ENCODE peak calls at places on chromosomes 13 and 19, in five cellular contexts. P is GM13976, O is fibroblast of villous mesenchyme, X is H1, F is keratinocyte. N is an unnamed sample.

GRCh38 chr19:38433268-38433733 is at the start of gene RYR1:
- DNase-seq in P (peak; percentile 91), O (peak; percentile 11), X (peak; percentile 94), F (no peak), N (peak; percentile 73)

GRCh38 chr19:22607653-22608430 is 26.3 kb upstream of the ZNF492 start:
- DNase-seq in O (no peak), X (no peak), F (no peak), P (no peak), N (no peak)

GRCh38 chr13:110014719-110015118 is 228.3 kb upstream of the IRS2 start:
- DNase-seq in O (peak; percentile 74), F (no peak), X (no peak), P (no peak), N (no peak)

GRCh38 chr19:35124098-35125060 is 8.8 kb downstream of the FXYD3 start:
- DNase-seq in F (peak; percentile 75), O (peak; percentile 88), X (no peak), P (peak; percentile 96), N (peak; percentile 85)

GRCh38 chr19:54574051-54574450 is 461 bp downstream of the LILRA2 start:
- DNase-seq in P (no peak), O (no peak), F (no peak), X (no peak), N (no peak)

GRCh38 chr13:28609381-28609780 is 49.5 kb upstream of the POMP start:
- DNase-seq in X (no peak), F (no peak), O (peak; percentile 91), P (no peak), N (no peak)

GRCh38 chr19:12867120-12868099 is 13.8 kb downstream of the DNASE2 start:
- DNase-seq in O (peak; percentile 52), F (no peak), X (peak; percentile 96), P (peak; percentile 97), N (peak; percentile 84)

GRCh38 chr19:6238256-6238642 is 41.5 kb downstream of the MLLT1 start:
- DNase-seq in X (no peak), O (no peak), F (no peak), P (no peak), N (peak; percentile 28)

GRCh38 chr13:110336681-110337080 is 29.6 kb downstream of the COL4A2 start:
- DNase-seq in X (no peak), O (peak; percentile 84), F (no peak), P (no peak), N (no peak)

GRCh38 chr13:20431687-20432384 is 93.8 kb downstream of the CRYL1 start:
- DNase-seq in X (no peak), P (no peak), F (no peak), O (no peak), N (no peak)

GRCh38 chr19:6528544-6529121 is 2.2 kb upstream of the TNFSF9 start:
- DNase-seq in P (peak; percentile 59), X (no peak), O (no peak), F (no peak), N (no peak)

GRCh38 chr19:47561440-47562045 is 11.4 kb downstream of the ZNF541 start:
- DNase-seq in X (no peak), F (no peak), P (no peak), O (no peak), N (no peak)

GRCh38 chr13:93690139-93690538 is 463.5 kb downstream of the GPC6 start:
- DNase-seq in O (peak; percentile 55), F (no peak), P (no peak), X (no peak), N (no peak)

GRCh38 chr13:110423689-110424302 is 116.7 kb downstream of the COL4A2 start:
- DNase-seq in O (no peak), F (no peak), X (no peak), P (no peak), N (no peak)

GRCh38 chr19:18099623-18099995 is 2.0 kb downstream of the MAST3 start:
- DNase-seq in P (no peak), O (no peak), X (no peak), F (no peak), N (no peak)

GRCh38 chr19:8079988-8080387 is 27.4 kb downstream of the CCL25 start:
- DNase-seq in F (no peak), O (no peak), P (no peak), X (no peak), N (no peak)

GRCh38 chr19:40721140-40721486 is 4.2 kb downstream of the ITPKC start:
- DNase-seq in F (no peak), P (no peak), X (no peak), O (peak; percentile 18), N (no peak)

GRCh38 chr13:44306401-44307192 is 67.0 kb upstream of the SERP2 start:
- DNase-seq in X (peak; percentile 57), O (peak; percentile 93), P (no peak), F (no peak), N (no peak)

GRCh38 chr13:72890546-72890945 is 108.6 kb downstream of the PIBF1 start:
- DNase-seq in X (no peak), P (no peak), F (no peak), O (no peak), N (no peak)

GRCh38 chr19:10009714-10010224 is 535 bp downstream of the COL5A3 start:
- DNase-seq in O (peak; percentile 6), X (no peak), F (no peak), P (no peak), N (no peak)

GRCh38 chr13:111559612-111560423 is 239.4 kb downstream of the TEX29 start:
- DNase-seq in P (no peak), O (no peak), X (no peak), F (no peak), N (peak; percentile 2)

GRCh38 chr13:31052478-31052877 is 109.2 kb downstream of the HSPH1 start:
- DNase-seq in P (no peak), O (no peak), F (no peak), X (no peak), N (no peak)

GRCh38 chr19:58033741-58034475 is at the start of gene ZSCAN1:
- DNase-seq in O (peak; percentile 68), F (no peak), P (no peak), X (peak; percentile 96), N (peak; percentile 65)

GRCh38 chr19:5458420-5458819 is 3.2 kb downstream of the ZNRF4 start:
- DNase-seq in O (no peak), P (no peak), F (no peak), X (no peak), N (no peak)

GRCh38 chr19:7013678-7014077 is 7.6 kb downstream of the MBD3L2B start:
- DNase-seq in P (peak; percentile 45), O (no peak), X (no peak), F (no peak), N (peak; percentile 40)

GRCh38 chr13:43763143-43763759 is 23.5 kb downstream of the ENOX1 start:
- DNase-seq in F (no peak), O (no peak), X (no peak), P (no peak), N (no peak)

GRCh38 chr13:110416131-110416584 is 109.1 kb downstream of the COL4A2 start:
- DNase-seq in F (no peak), O (peak; percentile 85), P (no peak), X (no peak), N (no peak)

GRCh38 chr19:27876489-27876888 is 1336.5 kb downstream of the UQCRFS1 start:
- DNase-seq in X (no peak), P (no peak), F (no peak), O (no peak), N (no peak)

GRCh38 chr19:56987184-56987583 is 132.6 kb upstream of the USP29 start:
- DNase-seq in F (no peak), P (no peak), O (no peak), X (no peak), N (no peak)

GRCh38 chr19:56988271-56988670 is 131.5 kb upstream of the USP29 start:
- DNase-seq in O (no peak), P (no peak), F (no peak), X (no peak), N (no peak)

GRCh38 chr19:56983148-56983547 is 136.6 kb upstream of the USP29 start:
- DNase-seq in O (no peak), F (no peak), P (no peak), X (no peak), N (no peak)

GRCh38 chr19:56980864-56981263 is 138.9 kb upstream of the USP29 start:
- DNase-seq in P (no peak), X (no peak), F (no peak), O (no peak), N (no peak)

GRCh38 chr19:56983804-56984203 is 136.0 kb upstream of the USP29 start:
- DNase-seq in F (no peak), X (no peak), O (no peak), P (no peak), N (no peak)
- TF ChIP-seq CTCF in F (no peak), X (no peak), O (no peak), P (no peak), N (no peak)

GRCh38 chr19:4439243-4439642 is 18.4 kb downstream of the UBXN6 start:
- DNase-seq in O (no peak), F (no peak), P (no peak), X (no peak), N (no peak)
- TF ChIP-seq CTCF in O (no peak), F (no peak), P (no peak), X (no peak), N (no peak)

GRCh38 chr13:27534976-27535370 is 84.6 kb upstream of the MTIF3 start:
- DNase-seq in F (no peak), O (no peak), P (no peak), X (no peak), N (no peak)

GRCh38 chr13:27533155-27533643 is 82.8 kb upstream of the MTIF3 start:
- DNase-seq in F (no peak), X (peak; percentile 94), P (peak; percentile 72), O (peak; percentile 76), N (peak; percentile 66)

GRCh38 chr13:27534108-27534975 is 84.0 kb upstream of the MTIF3 start:
- DNase-seq in O (no peak), F (no peak), X (no peak), P (no peak), N (no peak)

GRCh38 chr13:27536361-27537101 is 83.8 kb downstream of the LNX2 start:
- DNase-seq in O (no peak), F (no peak), X (no peak), P (no peak), N (no peak)

DNA sequence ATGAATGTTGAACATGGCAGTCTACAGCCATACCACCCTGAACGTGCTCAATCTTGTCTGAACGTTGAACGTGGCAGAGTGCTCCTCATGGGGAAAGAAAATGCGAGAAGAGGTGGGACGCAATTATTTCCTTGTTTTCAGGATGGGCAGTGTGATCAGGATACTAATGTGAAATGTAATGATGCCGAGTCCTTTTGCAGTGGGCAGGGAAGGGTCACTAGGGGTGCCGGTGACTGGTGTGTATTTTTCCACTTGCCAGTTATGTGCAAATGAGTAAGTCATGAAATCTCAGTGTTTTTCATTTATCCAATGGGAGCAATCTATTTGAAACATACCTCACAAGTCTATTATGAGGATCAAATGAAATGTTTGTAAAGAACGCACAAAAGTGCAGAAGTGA is 84.8 kb downstream of the LNX2 start:
- DNase-seq in X (no peak), P (no peak), F (no peak), O (no peak), N (no peak)
- TF ChIP-seq CTCF in X (no peak), P (no peak), F (no peak), O (no peak), N (no peak)

DNA sequence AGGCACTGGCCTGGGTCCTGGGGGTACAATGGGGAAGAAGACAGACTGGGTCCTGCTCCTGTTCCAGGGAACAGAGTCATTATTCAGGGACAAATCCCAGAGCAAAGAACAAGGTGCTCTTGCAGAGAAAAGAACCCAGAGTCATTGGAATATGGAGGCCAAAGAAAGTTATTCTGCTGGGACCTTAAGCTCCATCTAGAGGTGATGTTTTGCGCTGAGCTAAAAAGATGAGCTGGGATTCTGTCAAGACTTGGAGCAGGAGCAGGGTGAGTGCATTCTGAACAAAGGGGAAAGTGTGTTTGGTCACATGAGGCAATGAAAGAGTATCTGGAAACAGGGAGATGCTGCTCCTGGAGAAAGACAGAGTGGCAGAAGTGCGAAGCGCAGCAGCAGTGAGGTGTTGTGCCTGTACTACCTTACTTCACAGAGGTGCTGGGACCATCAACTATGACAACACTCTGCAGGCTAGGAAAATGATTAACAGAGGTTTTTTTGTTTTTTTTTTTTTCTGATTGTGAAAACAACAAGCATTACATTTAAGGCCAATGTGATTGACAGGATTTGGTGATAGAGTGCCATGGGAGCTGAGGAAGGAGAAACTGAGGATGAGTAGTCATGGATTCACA is 95.3 kb upstream of the TNFSF11 start:
- DNase-seq in X (no peak), F (no peak), P (peak; percentile 46), O (peak; percentile 47), N (no peak)
- TF ChIP-seq CTCF in X (peak; percentile 51), F (peak; percentile 42), P (peak; percentile 19), O (peak; percentile 70), N (peak; percentile 27)

N was measured in activated CD8-positive, alpha-beta T cell treated with anti-CD3 and anti-CD28 coated beads for 36 hours.